ENCODE peak calls at places on chromosome 9, in nine cellular contexts. E is non-pigmented ciliary epithelial cell; M is activated CD4-positive, alpha-beta T cell treated with anti-CD3 and anti-CD28 coated beads for 24 hours; X is IMR-90; L is pancreas; B is esophagus squamous epithelium; G is cardiac septum; J is left cardiac atrium; K is substantia nigra. U is an unnamed sample.

GRCh38 chr9:20012232-20012631 is 223.4 kb upstream of the SLC24A2 start:
- DNase-seq in X (no peak), J (no peak), M (peak; percentile 12), L (no peak), K (no peak), B (no peak), G (no peak), E (no peak), U (no peak)

GRCh38 chr9:14433841-14434511 is 120.0 kb upstream of the NFIB start:
- DNase-seq in M (no peak), J (peak; percentile 22), K (peak; percentile 48), B (no peak), X (peak; percentile 69), G (no peak), E (peak; percentile 28), L (no peak), U (no peak)

GRCh38 chr9:129620669-129621295 is at the start of gene C9orf50:
- DNase-seq in E (no peak), B (no peak), L (no peak), G (no peak), J (no peak), M (no peak), X (no peak), K (no peak), U (no peak)

GRCh38 chr9:99621040-99621439 is 200.6 kb upstream of the NR4A3 start:
- DNase-seq in E (no peak), J (no peak), M (no peak), X (no peak), L (no peak), G (no peak), B (no peak), K (no peak), U (no peak)

GRCh38 chr9:94865599-94866456 is 139.3 kb downstream of the AOPEP start:
- DNase-seq in G (no peak), B (no peak), J (peak; percentile 58), X (peak; percentile 84), L (no peak), K (peak; percentile 38), M (no peak), E (no peak), U (peak; percentile 55)

GRCh38 chr9:134283111-134283515 is 43.1 kb upstream of the RXRA start:
- DNase-seq in B (no peak), X (peak; percentile 70), E (no peak), J (peak; percentile 81), K (peak; percentile 75), M (no peak), L (peak; percentile 79), G (no peak), U (no peak)

GRCh38 chr9:137301086-137301947 is 754 bp downstream of the NRARP start:
- DNase-seq in J (peak; percentile 48), E (no peak), K (no peak), M (no peak), X (peak; percentile 39), G (no peak), L (peak; percentile 79), B (no peak), U (no peak)

GRCh38 chr9:135244751-135245221 is 157.3 kb downstream of the OLFM1 start:
- DNase-seq in K (peak; percentile 8), X (no peak), G (peak; percentile 71), B (no peak), J (no peak), E (no peak), L (peak; percentile 79), M (no peak), U (no peak)

GRCh38 chr9:108831496-108832178 is 24.1 kb downstream of the ACTL7B start:
- DNase-seq in G (no peak), J (no peak), L (no peak), M (no peak), X (no peak), B (no peak), E (no peak), K (no peak), U (no peak)

GRCh38 chr9:38329980-38330379 is 62.5 kb upstream of the ALDH1B1 start:
- DNase-seq in M (no peak), J (no peak), L (no peak), G (no peak), B (no peak), X (no peak), E (no peak), K (no peak), U (no peak)

GRCh38 chr9:95641591-95641990 is 124.8 kb upstream of the PTCH1 start:
- DNase-seq in L (no peak), M (no peak), E (no peak), B (no peak), X (no peak), J (no peak), K (no peak), G (no peak), U (no peak)

GRCh38 chr9:77933019-77933418 is 98.6 kb downstream of the GNAQ start:
- DNase-seq in J (no peak), X (peak; percentile 28), L (no peak), G (no peak), B (no peak), K (no peak), E (no peak), M (no peak), U (no peak)

GRCh38 chr9:89911721-89912604 is 307.2 kb downstream of the GADD45G start:
- DNase-seq in E (no peak), G (no peak), X (peak; percentile 7), K (no peak), L (no peak), J (no peak), M (no peak), B (no peak), U (no peak)

GRCh38 chr9:4833781-4834560 is 41.2 kb downstream of the RCL1 start:
- DNase-seq in M (no peak), L (no peak), G (no peak), B (no peak), E (no peak), K (no peak), X (peak; percentile 84), J (no peak), U (no peak)

GRCh38 chr9:105828596-105829213 is 134.4 kb downstream of the TMEM38B start:
- DNase-seq in E (no peak), J (no peak), B (no peak), K (no peak), X (no peak), M (no peak), L (no peak), G (no peak), U (no peak)

GRCh38 chr9:70053864-70054263 is 10.2 kb downstream of the MAMDC2 start:
- DNase-seq in M (no peak), X (no peak), J (no peak), L (peak; percentile 59), G (no peak), K (no peak), E (no peak), B (no peak), U (no peak)

GRCh38 chr9:6938447-6938846 is 180.7 kb downstream of the KDM4C start:
- DNase-seq in M (no peak), J (no peak), L (no peak), X (peak; percentile 95), B (no peak), E (peak; percentile 82), K (no peak), G (no peak), U (no peak)

GRCh38 chr9:122346478-122347347 is 24.1 kb upstream of the PTGS1 start:
- DNase-seq in E (no peak), L (peak; percentile 38), X (no peak), M (no peak), B (no peak), J (peak; percentile 79), G (no peak), K (no peak), U (no peak)

GRCh38 chr9:113587471-113588031 is 124.0 kb downstream of the RGS3 start:
- DNase-seq in M (no peak), X (peak; percentile 38), J (peak; percentile 77), K (peak; percentile 20), E (no peak), G (peak; percentile 87), B (no peak), L (peak; percentile 23), U (no peak)

GRCh38 chr9:137237759-137238726 is 3.0 kb upstream of the TUBB4B start:
- DNase-seq in B (no peak), M (no peak), L (no peak), J (no peak), X (no peak), G (no peak), E (no peak), K (peak; percentile 82), U (no peak)

GRCh38 chr9:107251756-107252322 is 31.2 kb upstream of the RAD23B start:
- DNase-seq in M (no peak), J (peak; percentile 46), G (no peak), B (no peak), X (peak; percentile 95), K (no peak), L (peak; percentile 72), E (peak; percentile 75), U (no peak)

GRCh38 chr9:134039386-134040175 is 14.3 kb downstream of the BRD3OS start:
- DNase-seq in E (no peak), K (no peak), L (peak; percentile 22), B (no peak), M (no peak), J (peak; percentile 15), X (no peak), G (no peak), U (no peak)

GRCh38 chr9:120950421-120951388 is 24.1 kb upstream of the TRAF1 start:
- DNase-seq in B (no peak), M (no peak), L (no peak), X (no peak), K (no peak), E (no peak), J (no peak), G (no peak), U (no peak)

GRCh38 chr9:31153250-31153840 is 1231.1 kb upstream of the ACO1 start:
- DNase-seq in L (no peak), J (no peak), X (no peak), K (no peak), B (no peak), G (no peak), E (no peak), M (no peak), U (no peak)

GRCh38 chr9:69452110-69452780 is 127.2 kb downstream of the ENTREP1 start:
- DNase-seq in X (no peak), J (no peak), K (no peak), G (no peak), B (no peak), L (no peak), M (no peak), E (no peak), U (no peak)